ENCODE peak calls at places on chromosomes 4 and X, in six cellular contexts. J is upper lobe of left lung; M is MM.1S; Z is CD8-positive, alpha-beta memory T cell; T is BJ; A is cardiac muscle cell. R is an unnamed sample.

GRCh38 chr4:182189107-182189878 is 53.9 kb upstream of the TENM3 start:
- DNase-seq in J (no peak), M (no peak), Z (no peak), T (peak; percentile 65), A (peak; percentile 81), R (no peak)

GRCh38 chr4:6235901-6236625 is 33.6 kb upstream of the WFS1 start:
- DNase-seq in J (peak; percentile 3), M (no peak), Z (no peak), T (no peak), A (peak; percentile 4), R (no peak)

GRCh38 chrX:74449322-74449936 is 28.1 kb downstream of the SLC16A2 start:
- DNase-seq in J (no peak), M (no peak), Z (no peak), T (no peak), A (no peak), R (no peak)

GRCh38 chr4:104470770-104471169 is 23.9 kb downstream of the CXXC4 start:
- DNase-seq in J (no peak), M (no peak), Z (no peak), T (no peak), A (no peak), R (no peak)

GRCh38 chr4:169626328-169627282 is 6.2 kb downstream of the CLCN3 start:
- DNase-seq in J (no peak), M (no peak), Z (no peak), T (no peak), A (no peak), R (no peak)

GRCh38 chr4:7769936-7770674 is 169.6 kb downstream of the AFAP1 start:
- DNase-seq in J (no peak), M (no peak), Z (peak; percentile 35), T (no peak), A (peak; percentile 42), R (peak; percentile 53)

GRCh38 chr4:40749717-40750460 is at the start of gene NSUN7:
- DNase-seq in J (peak; percentile 87), M (no peak), Z (no peak), T (no peak), A (peak; percentile 26), R (peak; percentile 84)

GRCh38 chr4:70613893-70614572 is 14.5 kb upstream of the ENAM start:
- DNase-seq in J (no peak), M (peak; percentile 30), Z (no peak), T (no peak), A (peak; percentile 46), R (no peak)

GRCh38 chrX:2931612-2932011 is 2.5 kb upstream of the ARSD start:
- DNase-seq in J (no peak), M (no peak), Z (no peak), T (no peak), A (no peak), R (no peak)

GRCh38 chr4:140099993-140100392 is 54.0 kb downstream of the MAML3 start:
- DNase-seq in J (peak; percentile 69), M (no peak), Z (no peak), T (no peak), A (no peak), R (peak; percentile 74)

GRCh38 chr4:114642173-114642780 is 43.7 kb downstream of the UGT8 start:
- DNase-seq in J (no peak), M (no peak), Z (no peak), T (no peak), A (no peak), R (no peak)

DNA sequence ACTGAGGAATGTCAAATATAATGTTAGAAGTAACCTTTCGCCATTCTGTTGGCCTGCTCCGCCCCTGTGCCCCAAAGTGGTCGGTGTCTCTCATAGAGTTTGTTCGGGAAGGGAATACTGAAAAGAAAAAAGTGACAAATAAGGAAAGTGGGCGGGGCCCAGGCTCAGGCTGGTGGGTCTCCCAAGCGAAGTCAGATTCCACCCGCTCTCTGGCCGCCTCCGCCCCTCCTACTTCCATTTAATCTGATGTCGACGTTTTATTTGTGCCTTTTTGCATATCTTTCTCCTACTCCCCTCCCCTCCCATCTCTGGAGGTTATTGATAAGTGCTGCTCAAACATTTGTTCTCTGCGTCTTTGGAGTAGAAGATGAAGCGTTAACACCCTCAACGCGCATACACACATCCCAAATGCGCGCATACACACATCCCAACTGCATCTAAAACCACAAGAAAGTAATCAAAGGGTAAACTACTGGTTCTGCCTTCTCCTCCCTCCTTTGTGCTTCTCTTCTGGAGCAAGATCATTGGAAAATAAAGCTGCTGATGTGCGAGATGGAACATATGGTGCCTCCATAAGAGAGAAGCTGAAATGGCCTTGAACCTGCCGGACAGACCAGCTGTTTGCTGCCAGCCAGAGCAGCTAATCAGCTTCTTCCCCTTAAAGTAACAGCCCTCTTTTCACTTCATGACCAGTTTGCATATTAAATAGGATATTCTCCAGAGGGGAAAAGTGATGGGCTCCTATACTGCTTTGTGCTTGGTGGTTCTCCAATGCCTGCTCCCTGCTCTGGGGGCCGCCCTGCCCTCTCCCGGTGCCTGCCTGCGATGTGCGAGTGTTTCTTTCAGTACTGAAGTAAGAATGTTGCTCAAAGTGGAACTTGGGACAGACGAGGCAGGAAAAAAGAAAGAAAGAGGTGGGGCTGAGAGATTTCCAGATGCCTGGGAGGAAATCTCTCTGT is 3.1 kb downstream of the MAMLD1 start:
- DNase-seq in J (no peak), M (no peak), Z (no peak), T (no peak), A (peak; percentile 54), R (peak; percentile 85)
- H3K4me3 ChIP-seq in J (peak overlapping the region; percentile 67), M (peak overlapping the region; percentile 60), Z (peak overlapping the region; percentile 34), T (peak overlapping the region; percentile 69), A (peak overlapping the region; percentile 40), R (peak overlapping the region; percentile 59)

GRCh38 chrX:11667286-11667685 is 1.6 kb upstream of the ARHGAP6 start:
- DNase-seq in J (no peak), M (no peak), Z (no peak), T (no peak), A (no peak), R (no peak)

GRCh38 chrX:11666180-11666579 is 460 bp upstream of the ARHGAP6 start:
- DNase-seq in J (no peak), M (no peak), Z (no peak), T (no peak), A (peak; percentile 15), R (no peak)

GRCh38 chrX:11664211-11664888 is 1.4 kb downstream of the ARHGAP6 start:
- DNase-seq in J (no peak), M (no peak), Z (no peak), T (no peak), A (peak; percentile 21), R (no peak)

GRCh38 chrX:11663875-11664210 is 1.9 kb downstream of the ARHGAP6 start:
- DNase-seq in J (no peak), M (no peak), Z (no peak), T (no peak), A (peak; percentile 6), R (no peak)

GRCh38 chrX:11665144-11666040 is at the start of gene ARHGAP6:
- DNase-seq in J (peak; percentile 21), M (no peak), Z (no peak), T (no peak), A (peak; percentile 82), R (peak; percentile 50)
- H3K4me3 ChIP-seq in J (peak within 1 kb of the TSS; percentile 47), M (no peak within 1 kb of the TSS), Z (no peak within 1 kb of the TSS), T (peak within 1 kb of the TSS; percentile 31), A (peak within 1 kb of the TSS; percentile 75), R (peak within 1 kb of the TSS; percentile 21)

GRCh38 chrX:15319075-15319474 is 3.6 kb upstream of the ASB11 start:
- DNase-seq in J (no peak), M (no peak), Z (no peak), T (no peak), A (no peak), R (no peak)

GRCh38 chrX:15310117-15310516 is 5.3 kb downstream of the ASB11 start:
- DNase-seq in J (peak; percentile 58), M (no peak), Z (no peak), T (no peak), A (peak; percentile 69), R (peak; percentile 57)

GRCh38 chrX:15315509-15315908 is at the start of gene ASB11:
- DNase-seq in J (no peak), M (no peak), Z (no peak), T (no peak), A (no peak), R (no peak)

GRCh38 chrX:15311119-15311518 is 4.3 kb downstream of the ASB11 start:
- DNase-seq in J (no peak), M (no peak), Z (no peak), T (no peak), A (no peak), R (no peak)

DNA sequence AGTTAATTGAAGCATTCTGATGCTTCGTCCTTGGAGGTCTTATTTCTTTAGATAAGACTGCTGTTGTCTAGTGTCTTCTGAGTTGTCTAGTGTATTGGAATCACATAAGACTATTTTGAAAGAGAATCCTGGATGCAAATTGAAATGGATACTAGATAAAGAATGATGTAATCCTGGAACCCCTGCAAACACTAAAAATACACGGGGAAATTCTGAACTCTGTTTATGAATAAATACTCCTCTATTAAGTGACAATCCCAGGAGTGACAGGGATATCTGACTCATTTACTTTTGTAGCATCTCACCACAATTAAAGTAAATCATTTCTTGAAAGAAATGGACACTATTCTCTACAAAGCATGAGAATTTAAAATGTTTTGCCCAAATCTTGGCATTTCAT is 968 bp downstream of the ASB11 start:
- DNase-seq in J (no peak), M (no peak), Z (no peak), T (no peak), A (no peak), R (no peak)
- H3K4me3 ChIP-seq in J (no peak overlapping the region), M (no peak overlapping the region), Z (no peak overlapping the region), T (no peak overlapping the region), A (no peak overlapping the region), R (no peak overlapping the region)

GRCh38 chr4:19104176-19104575 is 1082.6 kb upstream of the LCORL start:
- DNase-seq in J (no peak), M (no peak), Z (no peak), T (no peak), A (no peak), R (no peak)
- H3K4me3 ChIP-seq in J (no peak overlapping the region), M (no peak overlapping the region), Z (no peak overlapping the region), T (no peak overlapping the region), A (no peak overlapping the region), R (no peak overlapping the region)

DNA sequence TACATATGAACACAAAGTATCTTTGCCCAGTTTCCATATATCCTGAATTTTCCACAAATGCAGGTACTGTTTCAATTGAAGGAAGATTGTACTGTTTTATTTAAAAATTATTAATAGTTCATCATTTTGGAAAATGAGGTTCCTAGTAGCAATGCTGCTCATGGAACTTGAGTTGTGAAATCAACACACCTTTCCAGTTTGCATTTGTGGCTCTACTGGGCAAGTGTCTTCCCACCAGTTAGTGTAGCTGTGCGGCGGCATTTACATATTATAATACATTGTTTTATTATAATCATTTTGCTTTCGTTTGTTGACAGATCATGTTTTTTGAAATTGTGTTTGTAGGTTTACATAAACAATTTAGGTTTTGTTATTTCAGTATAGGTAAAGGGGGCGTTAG is 2.0 kb upstream of the DDX3X start:
- DNase-seq in J (no peak), M (no peak), Z (no peak), T (no peak), A (no peak), R (no peak)
- H3K4me3 ChIP-seq in J (peak overlapping the region; percentile 72), M (peak overlapping the region; percentile 95), Z (peak overlapping the region; percentile 90), T (peak overlapping the region; percentile 34), A (peak overlapping the region; percentile 59), R (peak overlapping the region; percentile 82)